ENCODE peak calls at places on chromosome 14, in eight cellular contexts. One of them, this sample, is unnamed.

GRCh38 chr14:59918824-59919581 is 941 bp upstream of the LRRC9 start:
- DNase-seq in colonic mucosa: no peak
- DNase-seq in aorta: no peak
- DNase-seq in naive thymus-derived CD4-positive, alpha-beta T cell: no peak
- DNase-seq in upper lobe of right lung: no peak
- DNase-seq in sigmoid colon: no peak
- DNase-seq in IMR-90: peak; percentile 18
- DNase-seq in psoas muscle: peak; percentile 46
- DNase-seq in this sample: peak; percentile 26

GRCh38 chr14:36316131-36316530 is 4.3 kb downstream of the MBIP start:
- DNase-seq in colonic mucosa: no peak
- DNase-seq in aorta: no peak
- DNase-seq in naive thymus-derived CD4-positive, alpha-beta T cell: no peak
- DNase-seq in upper lobe of right lung: no peak
- DNase-seq in sigmoid colon: no peak
- DNase-seq in IMR-90: no peak
- DNase-seq in psoas muscle: no peak
- DNase-seq in this sample: no peak

GRCh38 chr14:65872536-65872935 is 460.0 kb downstream of the FUT8 start:
- DNase-seq in colonic mucosa: no peak
- DNase-seq in aorta: no peak
- DNase-seq in naive thymus-derived CD4-positive, alpha-beta T cell: no peak
- DNase-seq in upper lobe of right lung: no peak
- DNase-seq in sigmoid colon: no peak
- DNase-seq in IMR-90: no peak
- DNase-seq in psoas muscle: no peak
- DNase-seq in this sample: no peak

GRCh38 chr14:65356327-65356836 is 56.1 kb upstream of the FUT8 start:
- DNase-seq in colonic mucosa: no peak
- DNase-seq in aorta: no peak
- DNase-seq in naive thymus-derived CD4-positive, alpha-beta T cell: no peak
- DNase-seq in upper lobe of right lung: no peak
- DNase-seq in sigmoid colon: no peak
- DNase-seq in IMR-90: peak; percentile 92
- DNase-seq in psoas muscle: no peak
- DNase-seq in this sample: no peak

GRCh38 chr14:91835920-91836843 is 31.2 kb downstream of the TC2N start:
- DNase-seq in colonic mucosa: peak; percentile 89
- DNase-seq in aorta: peak; percentile 94
- DNase-seq in naive thymus-derived CD4-positive, alpha-beta T cell: peak; percentile 92
- DNase-seq in upper lobe of right lung: peak; percentile 96
- DNase-seq in sigmoid colon: peak; percentile 91
- DNase-seq in IMR-90: no peak
- DNase-seq in psoas muscle: peak; percentile 69
- DNase-seq in this sample: peak; percentile 39

GRCh38 chr14:104559043-104559768 is 20.4 kb upstream of the C14orf180 start:
- DNase-seq in colonic mucosa: no peak
- DNase-seq in aorta: peak; percentile 59
- DNase-seq in naive thymus-derived CD4-positive, alpha-beta T cell: no peak
- DNase-seq in upper lobe of right lung: no peak
- DNase-seq in sigmoid colon: no peak
- DNase-seq in IMR-90: no peak
- DNase-seq in psoas muscle: peak; percentile 43
- DNase-seq in this sample: peak; percentile 11

GRCh38 chr14:101504096-101504948 is 57.0 kb upstream of the DIO3 start:
- DNase-seq in colonic mucosa: no peak
- DNase-seq in aorta: peak; percentile 49
- DNase-seq in naive thymus-derived CD4-positive, alpha-beta T cell: no peak
- DNase-seq in upper lobe of right lung: peak; percentile 59
- DNase-seq in sigmoid colon: peak; percentile 43
- DNase-seq in IMR-90: no peak
- DNase-seq in psoas muscle: peak; percentile 41
- DNase-seq in this sample: no peak

GRCh38 chr14:68941820-68942219 is 37.3 kb downstream of the ACTN1 start:
- DNase-seq in colonic mucosa: no peak
- DNase-seq in aorta: peak; percentile 84
- DNase-seq in naive thymus-derived CD4-positive, alpha-beta T cell: no peak
- DNase-seq in upper lobe of right lung: no peak
- DNase-seq in sigmoid colon: peak; percentile 83
- DNase-seq in IMR-90: peak; percentile 90
- DNase-seq in psoas muscle: no peak
- DNase-seq in this sample: peak; percentile 52

GRCh38 chr14:79186523-79186922 is 1016.4 kb downstream of the NRXN3 start:
- DNase-seq in colonic mucosa: no peak
- DNase-seq in aorta: no peak
- DNase-seq in naive thymus-derived CD4-positive, alpha-beta T cell: no peak
- DNase-seq in upper lobe of right lung: no peak
- DNase-seq in sigmoid colon: no peak
- DNase-seq in IMR-90: peak; percentile 54
- DNase-seq in psoas muscle: no peak
- DNase-seq in this sample: no peak

GRCh38 chr14:62710811-62711210 is 334.4 kb downstream of the KCNH5 start:
- DNase-seq in colonic mucosa: no peak
- DNase-seq in aorta: no peak
- DNase-seq in naive thymus-derived CD4-positive, alpha-beta T cell: no peak
- DNase-seq in upper lobe of right lung: no peak
- DNase-seq in sigmoid colon: no peak
- DNase-seq in IMR-90: no peak
- DNase-seq in psoas muscle: no peak
- DNase-seq in this sample: no peak

GRCh38 chr14:101068293-101068957 is 164.9 kb upstream of the RTL1 start:
- DNase-seq in colonic mucosa: no peak
- DNase-seq in aorta: peak; percentile 62
- DNase-seq in naive thymus-derived CD4-positive, alpha-beta T cell: peak; percentile 2
- DNase-seq in upper lobe of right lung: peak; percentile 39
- DNase-seq in sigmoid colon: peak; percentile 51
- DNase-seq in IMR-90: no peak
- DNase-seq in psoas muscle: peak; percentile 41
- DNase-seq in this sample: no peak

DNA sequence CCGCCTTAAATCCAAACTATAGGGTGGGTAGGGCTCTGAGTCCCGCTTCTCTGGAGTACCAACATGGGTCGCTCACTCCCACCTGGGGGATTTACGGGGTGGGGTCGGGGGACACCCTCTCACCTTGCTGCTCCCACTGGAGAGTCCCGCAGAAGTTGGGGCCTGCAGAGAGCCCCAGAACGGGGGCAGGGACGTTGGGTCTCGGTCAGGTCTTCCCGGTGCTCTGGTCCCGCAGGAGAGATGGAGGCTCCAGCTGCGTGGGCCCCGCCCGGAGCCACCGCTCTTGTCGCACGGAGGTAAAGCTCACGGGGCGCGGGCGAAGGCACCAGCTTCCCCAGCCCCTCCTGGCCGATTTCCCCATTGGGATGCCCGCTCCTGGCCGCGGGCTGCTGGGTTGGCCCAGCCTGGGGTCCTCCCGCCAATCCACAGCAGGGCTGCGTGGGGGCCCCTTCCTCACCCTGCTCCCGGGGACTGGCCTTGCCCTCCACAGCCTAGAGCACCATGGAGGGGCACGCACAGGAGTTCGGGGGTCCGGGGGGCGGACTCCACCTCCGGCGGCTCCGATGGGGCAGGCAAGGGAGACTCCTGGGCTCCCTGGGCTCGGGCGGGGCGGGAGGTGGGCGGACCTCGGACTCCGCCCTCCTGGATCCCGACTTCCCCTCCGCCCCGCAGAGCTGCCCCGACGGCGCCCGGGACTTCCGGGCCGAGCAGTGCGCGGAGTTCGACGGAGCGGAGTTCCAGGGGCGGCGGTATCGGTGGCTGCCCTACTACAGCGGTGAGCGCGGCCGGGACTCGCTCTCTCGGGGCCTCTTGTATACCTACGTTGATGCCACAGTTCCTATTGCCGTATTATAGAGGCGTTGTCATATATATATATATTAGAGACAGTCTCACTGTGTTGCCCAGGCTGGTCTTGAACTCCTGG is 8.4 kb downstream of the PAPLN start:
- DNase-seq in colonic mucosa: peak; percentile 42
- DNase-seq in aorta: peak; percentile 89
- DNase-seq in naive thymus-derived CD4-positive, alpha-beta T cell: peak; percentile 17
- DNase-seq in upper lobe of right lung: peak; percentile 88
- DNase-seq in sigmoid colon: no peak
- DNase-seq in IMR-90: no peak
- DNase-seq in psoas muscle: peak; percentile 71
- DNase-seq in this sample: peak; percentile 85
- H3K4me1 ChIP-seq in colonic mucosa: no peaks in the 10 kb centered on the region
- H3K4me1 ChIP-seq in aorta: no peaks in the 10 kb centered on the region
- H3K4me1 ChIP-seq in naive thymus-derived CD4-positive, alpha-beta T cell: peaks cover 4% of the 10 kb centered on the region
- H3K4me1 ChIP-seq in upper lobe of right lung: peaks cover 30% of the 10 kb centered on the region
- H3K4me1 ChIP-seq in sigmoid colon: no peaks in the 10 kb centered on the region
- H3K4me1 ChIP-seq in IMR-90: peaks cover 2% of the 10 kb centered on the region
- H3K4me1 ChIP-seq in psoas muscle: no peaks in the 10 kb centered on the region
- H3K4me1 ChIP-seq in this sample: peaks cover 8% of the 10 kb centered on the region

GRCh38 chr14:74350944-74351323 is 2.7 kb downstream of the VRTN start:
- DNase-seq in colonic mucosa: no peak
- DNase-seq in aorta: no peak
- DNase-seq in naive thymus-derived CD4-positive, alpha-beta T cell: no peak
- DNase-seq in upper lobe of right lung: no peak
- DNase-seq in sigmoid colon: no peak
- DNase-seq in IMR-90: no peak
- DNase-seq in psoas muscle: no peak
- DNase-seq in this sample: no peak
- H3K4me3 ChIP-seq in colonic mucosa: no peak overlapping the region
- H3K4me3 ChIP-seq in aorta: no peak overlapping the region
- H3K4me3 ChIP-seq in naive thymus-derived CD4-positive, alpha-beta T cell: no peak overlapping the region
- H3K4me3 ChIP-seq in upper lobe of right lung: no peak overlapping the region
- H3K4me3 ChIP-seq in sigmoid colon: no peak overlapping the region
- H3K4me3 ChIP-seq in IMR-90: no peak overlapping the region
- H3K4me3 ChIP-seq in psoas muscle: no peak overlapping the region
- H3K4me3 ChIP-seq in this sample: no peak overlapping the region

GRCh38 chr14:27205036-27205435 is 607.2 kb upstream of the NOVA1 start:
- DNase-seq in colonic mucosa: no peak
- DNase-seq in aorta: no peak
- DNase-seq in naive thymus-derived CD4-positive, alpha-beta T cell: no peak
- DNase-seq in upper lobe of right lung: no peak
- DNase-seq in sigmoid colon: no peak
- DNase-seq in IMR-90: no peak
- DNase-seq in psoas muscle: no peak
- DNase-seq in this sample: no peak

GRCh38 chr14:27199272-27199671 is 601.4 kb upstream of the NOVA1 start:
- DNase-seq in colonic mucosa: no peak
- DNase-seq in aorta: no peak
- DNase-seq in naive thymus-derived CD4-positive, alpha-beta T cell: no peak
- DNase-seq in upper lobe of right lung: no peak
- DNase-seq in sigmoid colon: no peak
- DNase-seq in IMR-90: no peak
- DNase-seq in psoas muscle: no peak
- DNase-seq in this sample: no peak
- H3K9me3 ChIP-seq in colonic mucosa: no peaks in the 10 kb centered on the region
- H3K9me3 ChIP-seq in aorta: no peaks in the 10 kb centered on the region
- H3K9me3 ChIP-seq in naive thymus-derived CD4-positive, alpha-beta T cell: no peaks in the 10 kb centered on the region
- H3K9me3 ChIP-seq in upper lobe of right lung: no peaks in the 10 kb centered on the region
- H3K9me3 ChIP-seq in sigmoid colon: no peaks in the 10 kb centered on the region
- H3K9me3 ChIP-seq in IMR-90: no peaks in the 10 kb centered on the region
- H3K9me3 ChIP-seq in psoas muscle: no peaks in the 10 kb centered on the region
- H3K9me3 ChIP-seq in this sample: no peaks in the 10 kb centered on the region

DNA sequence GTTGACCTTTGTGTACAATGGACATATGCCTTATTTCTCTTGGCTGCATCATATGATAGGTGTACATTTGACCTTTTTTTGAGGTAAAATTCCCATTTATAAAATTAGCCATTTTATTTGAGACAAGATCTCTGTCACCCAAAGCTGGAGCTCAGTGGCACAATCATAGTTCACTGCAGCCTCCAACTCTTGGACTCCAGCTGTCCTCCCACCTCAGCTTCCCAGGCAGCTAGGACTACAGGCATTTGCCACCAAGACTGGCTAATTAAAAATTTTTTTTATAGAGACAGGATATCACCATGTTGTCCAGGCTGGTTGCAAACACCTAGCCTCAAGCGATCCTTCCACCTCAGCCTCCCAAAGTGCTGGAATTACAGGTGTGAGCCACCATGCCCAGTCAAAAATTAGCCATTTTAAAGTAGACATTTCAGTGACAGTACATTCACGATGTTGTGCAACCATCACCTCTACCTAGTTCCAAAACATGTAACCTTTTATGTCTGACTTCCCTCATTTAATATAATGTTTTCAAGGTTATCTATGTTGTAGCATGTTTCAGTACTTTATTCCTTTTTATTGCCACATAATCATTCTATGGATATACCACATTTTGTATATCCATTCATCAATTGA is 5.4 kb downstream of the G2E3 start:
- DNase-seq in colonic mucosa: no peak
- DNase-seq in aorta: no peak
- DNase-seq in naive thymus-derived CD4-positive, alpha-beta T cell: no peak
- DNase-seq in upper lobe of right lung: no peak
- DNase-seq in sigmoid colon: no peak
- DNase-seq in IMR-90: no peak
- DNase-seq in psoas muscle: no peak
- DNase-seq in this sample: no peak
- H3K4me1 ChIP-seq in colonic mucosa: no peaks in the 10 kb centered on the region
- H3K4me1 ChIP-seq in aorta: no peaks in the 10 kb centered on the region
- H3K4me1 ChIP-seq in naive thymus-derived CD4-positive, alpha-beta T cell: peaks cover 12% of the 10 kb centered on the region
- H3K4me1 ChIP-seq in upper lobe of right lung: peaks cover 9% of the 10 kb centered on the region
- H3K4me1 ChIP-seq in sigmoid colon: no peaks in the 10 kb centered on the region
- H3K4me1 ChIP-seq in IMR-90: peaks cover 2% of the 10 kb centered on the region
- H3K4me1 ChIP-seq in psoas muscle: peaks cover 8% of the 10 kb centered on the region
- H3K4me1 ChIP-seq in this sample: peaks cover 13% of the 10 kb centered on the region